ENCODE peak calls at places on chromosome 2, in four cellular contexts. O is AG04450, B is foreskin keratinocyte, Y is H9. F is an unnamed sample.

GRCh38 chr2:39738941-39739340 is 40.1 kb downstream of the THUMPD2 start:
- DNase-seq in O (no peak), B (no peak), Y (no peak), F (no peak)

GRCh38 chr2:216774620-216775019 is 79.3 kb upstream of the IGFBP5 start:
- DNase-seq in O (peak; percentile 63), B (no peak), Y (no peak), F (peak; percentile 48)

GRCh38 chr2:43210467-43211303 is 15.7 kb downstream of the ZFP36L2 start:
- DNase-seq in O (peak; percentile 73), B (no peak), Y (no peak), F (no peak)

GRCh38 chr2:218444692-218445357 is 25.9 kb downstream of the VIL1 start:
- DNase-seq in O (no peak), B (no peak), Y (no peak), F (no peak)

GRCh38 chr2:113762377-113763118 is 6.1 kb upstream of the SLC35F5 start:
- DNase-seq in O (peak; percentile 27), B (peak; percentile 13), Y (no peak), F (peak; percentile 38)

GRCh38 chr2:231380307-231380706 is 15.2 kb upstream of the B3GNT7 start:
- DNase-seq in O (no peak), B (no peak), Y (no peak), F (no peak)

GRCh38 chr2:85104228-85104627 is 29.0 kb upstream of the TCF7L1 start:
- DNase-seq in O (no peak), B (no peak), Y (no peak), F (no peak)

GRCh38 chr2:217105733-217106649 is 246.1 kb upstream of the TNP1 start:
- DNase-seq in O (peak; percentile 81), B (peak; percentile 98), Y (no peak), F (peak; percentile 64)

GRCh38 chr2:26598336-26599006 is 42.7 kb downstream of the CIB4 start:
- DNase-seq in O (no peak), B (no peak), Y (peak; percentile 25), F (no peak)

GRCh38 chr2:128477891-128478290 is 159.2 kb upstream of the HS6ST1 start:
- DNase-seq in O (no peak), B (no peak), Y (no peak), F (no peak)

GRCh38 chr2:65128297-65129190 is 1.4 kb downstream of the RAB1A start:
- DNase-seq in O (no peak), B (peak; percentile 13), Y (no peak), F (peak; percentile 62)

GRCh38 chr2:234451852-234452625 is 44.8 kb downstream of the ARL4C start:
- DNase-seq in O (peak; percentile 87), B (peak; percentile 93), Y (no peak), F (no peak)

GRCh38 chr2:189285962-189286648 is 106.5 kb upstream of the COL5A2 start:
- DNase-seq in O (peak; percentile 70), B (peak; percentile 69), Y (no peak), F (peak; percentile 76)

GRCh38 chr2:219296631-219297391 is 12.4 kb downstream of the PTPRN start:
- DNase-seq in O (no peak), B (no peak), Y (no peak), F (no peak)

GRCh38 chr2:120469486-120469885 is 123.5 kb downstream of the INHBB start:
- DNase-seq in O (no peak), B (no peak), Y (no peak), F (no peak)

GRCh38 chr2:41981417-41981816 is 66.4 kb upstream of the PKDCC start:
- DNase-seq in O (no peak), B (no peak), Y (no peak), F (no peak)

GRCh38 chr2:28163028-28163427 is 229.6 kb upstream of the FOSL2 start:
- DNase-seq in O (no peak), B (no peak), Y (no peak), F (no peak)

GRCh38 chr2:2192385-2192957 is 138.6 kb downstream of the MYT1L start:
- DNase-seq in O (no peak), B (no peak), Y (no peak), F (no peak)

GRCh38 chr2:6813573-6813972 is 52.1 kb downstream of the CMPK2 start:
- DNase-seq in O (no peak), B (no peak), Y (no peak), F (no peak)

GRCh38 chr2:30691948-30692828 is 115.1 kb downstream of the CAPN13 start:
- DNase-seq in O (no peak), B (no peak), Y (no peak), F (peak; percentile 29)

GRCh38 chr2:66185497-66186034 is 249.4 kb upstream of the MEIS1 start:
- DNase-seq in O (no peak), B (peak; percentile 28), Y (no peak), F (peak; percentile 57)

GRCh38 chr2:37802899-37803379 is 122.1 kb upstream of the RMDN2 start:
- DNase-seq in O (peak; percentile 94), B (peak; percentile 87), Y (no peak), F (peak; percentile 74)

GRCh38 chr2:175844169-175844568 is 157.9 kb downstream of the LNPK start:
- DNase-seq in O (peak; percentile 47), B (peak; percentile 90), Y (no peak), F (peak; percentile 50)

GRCh38 chr2:111534816-111535803 is 348.9 kb downstream of the ANAPC1 start:
- DNase-seq in O (peak; percentile 45), B (peak; percentile 23), Y (no peak), F (peak; percentile 12)

GRCh38 chr2:25728559-25728958 is 55.2 kb upstream of the DTNB start:
- DNase-seq in O (no peak), B (no peak), Y (no peak), F (no peak)

GRCh38 chr2:3270095-3270478 is 107.5 kb downstream of the EIPR1 start:
- DNase-seq in O (no peak), B (no peak), Y (no peak), F (no peak)

GRCh38 chr2:85255813-85256581 is 71.8 kb downstream of the TGOLN2 start:
- DNase-seq in O (peak; percentile 54), B (peak; percentile 87), Y (peak; percentile 85), F (no peak)

GRCh38 chr2:217859926-217860325 is 142.9 kb downstream of the TNS1 start:
- DNase-seq in O (no peak), B (no peak), Y (no peak), F (no peak)

GRCh38 chr2:86028763-86029381 is 76.8 kb downstream of the POLR1A start:
- DNase-seq in O (no peak), B (no peak), Y (no peak), F (no peak)

GRCh38 chr2:190413421-190413820 is 5.3 kb downstream of the MFSD6 start:
- DNase-seq in O (no peak), B (peak; percentile 82), Y (no peak), F (peak; percentile 63)

GRCh38 chr2:221716434-221717303 is 144.6 kb upstream of the EPHA4 start:
- DNase-seq in O (no peak), B (peak; percentile 6), Y (no peak), F (peak; percentile 63)

GRCh38 chr2:24971300-24971549 is 530 bp downstream of the DNAJC27 start:
- DNase-seq in O (no peak), B (no peak), Y (peak; percentile 30), F (no peak)

GRCh38 chr2:24747299-24747698 is 45.9 kb downstream of the PTRHD1 start:
- DNase-seq in O (no peak), B (no peak), Y (no peak), F (no peak)

GRCh38 chr2:138415891-138416494 is 85.6 kb upstream of the SPOPL start:
- DNase-seq in O (no peak), B (peak; percentile 32), Y (no peak), F (no peak)

GRCh38 chr2:32357545-32358482 is 991 bp downstream of the BIRC6 start:
- DNase-seq in O (no peak), B (peak; percentile 47), Y (peak; percentile 50), F (peak; percentile 41)

GRCh38 chr2:68235090-68235489 is 17.2 kb downstream of the PPP3R1 start:
- DNase-seq in O (no peak), B (no peak), Y (no peak), F (no peak)

GRCh38 chr2:238696786-238697185 is 151.1 kb upstream of the TWIST2 start:
- DNase-seq in O (no peak), B (no peak), Y (no peak), F (no peak)

GRCh38 chr2:112812318-112813042 is 24.1 kb downstream of the IL1B start:
- DNase-seq in O (peak; percentile 30), B (peak; percentile 85), Y (no peak), F (peak; percentile 59)

GRCh38 chr2:65985986-65986385 is 448.9 kb upstream of the MEIS1 start:
- DNase-seq in O (no peak), B (no peak), Y (no peak), F (peak; percentile 35)

DNA sequence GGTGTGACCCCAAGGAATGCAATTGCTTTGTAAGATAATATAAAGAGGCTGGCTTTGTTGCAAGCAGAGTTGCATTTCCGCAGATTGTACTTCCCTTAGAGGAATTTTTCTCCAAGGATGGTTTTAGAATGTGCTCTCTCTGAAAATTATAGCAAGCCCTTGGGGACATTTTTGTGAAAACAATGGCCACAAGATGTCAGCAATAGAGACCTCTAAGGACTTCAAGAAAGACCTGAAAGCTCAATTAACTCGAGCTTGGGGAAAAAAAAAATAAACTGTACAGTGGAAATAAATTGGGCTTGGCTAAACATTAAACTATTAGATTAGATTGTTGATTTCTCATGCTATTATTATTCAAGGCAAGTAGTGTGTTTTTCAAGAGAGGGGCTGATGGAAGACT is 81.3 kb upstream of the KYNU start:
- DNase-seq in O (no peak), B (no peak), Y (no peak), F (peak; percentile 8)
- TF ChIP-seq CTCF in O (no peak), B (no peak), Y (no peak), F (no peak)

DNA sequence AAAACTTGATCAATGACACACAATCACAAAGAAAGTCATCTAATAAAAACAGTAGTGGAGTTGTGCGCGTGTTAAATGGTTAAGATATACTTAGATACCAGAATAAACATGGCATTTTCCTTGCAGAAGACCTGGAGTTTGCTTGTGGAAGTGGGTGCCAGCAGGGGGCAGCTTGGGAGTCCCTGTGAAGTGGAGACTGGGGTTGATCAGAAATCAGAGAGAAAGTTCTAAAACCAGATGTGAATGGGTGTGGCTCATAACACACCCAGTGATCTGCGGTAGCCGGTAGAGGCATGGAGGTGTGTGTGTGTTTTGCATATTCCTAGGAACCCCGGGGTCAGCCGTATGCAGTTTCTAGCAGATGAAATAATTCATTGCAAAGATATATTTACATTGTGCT is 300.1 kb upstream of the TRIB2 start:
- DNase-seq in O (no peak), B (peak; percentile 18), Y (no peak), F (peak; percentile 38)
- TF ChIP-seq CTCF in O (peak; percentile 69), B (peak; percentile 63), Y (peak; percentile 27), F (peak; percentile 26)

GRCh38 chr2:15626967-15627366 is 35.3 kb downstream of the DDX1 start:
- DNase-seq in O (no peak), B (no peak), Y (no peak), F (no peak)
- TF ChIP-seq CTCF in O (no peak), B (no peak), Y (no peak), F (no peak)

GRCh38 chr2:214311031-214311533 is 99.8 kb upstream of the VWC2L start:
- DNase-seq in O (no peak), B (no peak), Y (peak; percentile 73), F (peak; percentile 8)

GRCh38 chr2:214311931-214312749 is 98.7 kb upstream of the VWC2L start:
- DNase-seq in O (no peak), B (peak; percentile 71), Y (no peak), F (peak; percentile 29)

GRCh38 chr2:214315324-214315723 is 95.5 kb upstream of the VWC2L start:
- DNase-seq in O (no peak), B (no peak), Y (no peak), F (no peak)

DNA sequence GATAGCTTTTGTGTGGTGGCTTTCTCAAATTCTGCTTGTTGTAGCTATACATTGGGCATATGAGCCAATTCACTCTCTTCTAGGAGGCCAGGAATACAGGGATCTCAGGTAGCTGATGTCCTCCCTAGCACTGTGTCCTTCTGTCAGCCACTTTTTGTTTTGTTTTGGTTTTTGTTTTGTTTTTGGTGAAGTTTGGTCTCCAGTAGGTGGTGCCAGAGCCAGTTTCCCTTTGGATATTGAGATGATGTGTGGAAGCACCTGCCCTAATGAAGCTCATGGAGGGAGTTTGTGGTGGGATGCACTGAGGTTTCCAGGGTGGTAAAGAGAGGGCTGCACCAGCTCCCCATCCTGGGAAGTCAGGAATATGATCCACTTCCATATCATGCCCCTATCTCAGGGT is 100.5 kb upstream of the VWC2L start:
- DNase-seq in O (no peak), B (peak; percentile 20), Y (peak; percentile 26), F (peak; percentile 32)
- TF ChIP-seq CTCF in O (peak; percentile 30), B (peak; percentile 53), Y (peak; percentile 39), F (peak; percentile 20)

F was measured in MCF 10A.